ENCODE peak calls at places on chromosome 17, in ten cellular contexts. B is GM20000, U is A549, C is AG09309, D is neural crest cell, X is stomach, G is BE2C, Y is transverse colon, V is endothelial cell of umbilical vein, O is psoas muscle. M is an unnamed sample.

GRCh38 chr17:16512011-16512410 is 20.0 kb upstream of the LRRC75A start:
- DNase-seq in B (no peak), U (no peak), C (no peak), D (no peak), X (no peak), G (no peak), Y (no peak), V (no peak), O (no peak), M (no peak)

GRCh38 chr17:58092101-58092796 is 9.0 kb downstream of the DYNLL2 start:
- DNase-seq in B (no peak), U (no peak), C (no peak), D (no peak), X (no peak), G (no peak), Y (no peak), V (no peak), O (no peak), M (peak; percentile 2)

GRCh38 chr17:74924250-74924948 is at the start of gene OTOP2:
- DNase-seq in B (no peak), U (no peak), C (no peak), D (no peak), X (no peak), G (no peak), Y (peak; percentile 25), V (no peak), O (no peak), M (no peak)

GRCh38 chr17:7932949-7933348 is 943 bp downstream of the CNTROB start:
- DNase-seq in B (no peak), U (peak; percentile 90), C (no peak), D (peak; percentile 30), X (peak; percentile 45), G (peak; percentile 25), Y (peak; percentile 57), V (peak; percentile 52), O (peak; percentile 31), M (peak; percentile 51)

GRCh38 chr17:3770471-3770870 is 30.5 kb downstream of the ITGAE start:
- DNase-seq in B (peak; percentile 55), U (no peak), C (no peak), D (no peak), X (no peak), G (no peak), Y (peak; percentile 46), V (no peak), O (no peak), M (peak; percentile 52)

GRCh38 chr17:78781339-78782304 is at the start of gene CYTH1:
- DNase-seq in B (peak; percentile 28), U (no peak), C (no peak), D (peak; percentile 46), X (peak; percentile 45), G (peak; percentile 61), Y (peak; percentile 59), V (peak; percentile 41), O (peak; percentile 60), M (no peak)

GRCh38 chr17:6505425-6506142 is 50.8 kb downstream of the PITPNM3 start:
- DNase-seq in B (no peak), U (no peak), C (no peak), D (no peak), X (no peak), G (no peak), Y (no peak), V (peak; percentile 56), O (no peak), M (no peak)

GRCh38 chr17:76612977-76613851 is 27.6 kb upstream of the ST6GALNAC2 start:
- DNase-seq in B (no peak), U (no peak), C (no peak), D (peak; percentile 33), X (no peak), G (no peak), Y (no peak), V (no peak), O (no peak), M (no peak)

GRCh38 chr17:20225162-20226115 is 216.3 kb downstream of the SPECC1 start:
- DNase-seq in B (no peak), U (no peak), C (no peak), D (no peak), X (no peak), G (no peak), Y (no peak), V (no peak), O (no peak), M (no peak)
- TF ChIP-seq CTCF in B (no peak), U (peak; percentile 45), C (peak; percentile 33), D (no peak), X (no peak), G (no peak), Y (no peak), V (no peak), O (no peak), M (no peak)

DNA sequence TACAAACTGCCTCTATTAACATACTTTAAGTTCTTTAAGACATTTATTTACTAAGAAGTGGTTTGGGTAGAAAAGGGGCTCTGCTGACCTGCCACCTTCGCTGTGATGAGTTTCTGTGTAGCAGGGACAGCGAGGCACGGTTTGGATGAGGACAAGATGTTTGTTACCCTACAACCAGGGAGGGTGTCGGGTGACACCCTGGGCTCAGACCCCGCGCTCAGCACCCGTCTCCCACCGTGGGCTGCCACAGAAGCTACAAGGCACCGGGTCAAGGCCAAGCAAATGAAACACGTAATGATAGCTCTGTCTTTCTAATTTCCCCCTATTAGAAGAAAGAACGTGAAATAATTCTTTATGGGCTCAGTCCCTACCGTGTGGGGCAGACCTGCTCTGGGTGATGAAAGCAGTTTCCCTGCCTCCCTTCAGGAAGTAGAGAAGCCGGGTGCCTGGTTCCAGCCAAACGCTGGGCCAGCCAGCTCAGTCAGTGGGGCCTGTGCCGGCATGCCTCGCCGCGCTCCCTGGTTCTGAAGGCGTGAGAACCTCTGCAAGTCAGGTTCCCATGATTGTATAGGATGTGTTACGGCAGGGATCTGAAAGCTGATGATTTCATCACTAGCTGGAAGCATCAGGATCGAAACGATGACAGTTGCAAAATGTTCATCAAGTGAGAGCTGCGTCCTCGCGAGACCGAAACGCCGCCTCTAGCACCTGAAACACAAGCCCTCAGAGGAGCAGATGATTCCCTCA is 3.9 kb downstream of the ZNF750 start:
- DNase-seq in B (no peak), U (no peak), C (no peak), D (no peak), X (no peak), G (no peak), Y (no peak), V (no peak), O (no peak), M (no peak)
- TF ChIP-seq CTCF in B (no peak), U (no peak), C (no peak), D (no peak), X (no peak), G (no peak), Y (no peak), V (no peak), O (no peak), M (no peak)

GRCh38 chr17:71035226-71035625 is 865.9 kb downstream of the KCNJ2 start:
- DNase-seq in B (no peak), U (no peak), C (no peak), D (no peak), X (no peak), G (no peak), Y (no peak), V (no peak), O (no peak), M (no peak)
- TF ChIP-seq CTCF in B (no peak), U (no peak), C (no peak), D (no peak), X (no peak), G (no peak), Y (no peak), V (no peak), O (no peak), M (no peak)

DNA sequence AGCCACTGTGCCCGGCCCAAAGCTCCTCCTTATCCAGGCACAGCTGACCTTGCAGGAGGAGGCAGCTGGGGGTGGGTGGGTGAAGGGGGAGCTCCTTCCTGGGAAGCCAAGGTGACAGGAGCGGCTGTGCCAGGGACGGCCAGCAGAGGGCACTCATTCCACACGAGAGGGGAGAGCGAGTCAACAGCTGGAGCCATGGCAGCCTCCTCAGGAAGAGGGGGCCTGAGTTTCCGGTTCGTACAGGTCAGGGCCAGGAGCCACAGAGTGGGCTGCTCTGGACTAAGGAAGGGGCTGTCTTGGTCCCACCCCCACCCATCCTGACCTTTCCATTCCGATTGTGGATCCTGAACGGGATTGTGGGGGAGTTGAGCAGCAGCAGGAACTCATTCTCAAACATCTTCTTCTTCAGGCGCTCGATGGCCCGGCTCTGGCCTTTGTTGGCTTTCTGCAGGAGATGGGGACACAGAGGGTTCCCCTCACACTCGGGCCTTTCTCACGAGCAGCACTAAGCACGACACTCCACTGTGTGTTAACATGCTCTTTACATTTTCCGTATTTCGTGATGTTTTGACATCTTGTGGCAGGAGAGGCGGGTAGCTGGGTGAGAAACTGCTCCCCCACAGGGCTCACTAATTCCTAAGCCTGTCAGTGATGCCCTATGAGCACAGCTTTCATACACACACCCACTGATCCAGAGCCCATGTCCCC is 61.6 kb downstream of the TIMM22 start:
- DNase-seq in B (no peak), U (peak; percentile 73), C (no peak), D (peak; percentile 41), X (peak; percentile 71), G (peak; percentile 49), Y (peak; percentile 65), V (peak; percentile 65), O (peak; percentile 61), M (peak; percentile 42)
- TF ChIP-seq CTCF in B (peak; percentile 31), U (peak; percentile 88), C (peak; percentile 45), D (peak; percentile 57), X (no peak), G (peak; percentile 34), Y (peak; percentile 34), V (peak; percentile 24), O (peak; percentile 45), M (peak; percentile 36)

DNA sequence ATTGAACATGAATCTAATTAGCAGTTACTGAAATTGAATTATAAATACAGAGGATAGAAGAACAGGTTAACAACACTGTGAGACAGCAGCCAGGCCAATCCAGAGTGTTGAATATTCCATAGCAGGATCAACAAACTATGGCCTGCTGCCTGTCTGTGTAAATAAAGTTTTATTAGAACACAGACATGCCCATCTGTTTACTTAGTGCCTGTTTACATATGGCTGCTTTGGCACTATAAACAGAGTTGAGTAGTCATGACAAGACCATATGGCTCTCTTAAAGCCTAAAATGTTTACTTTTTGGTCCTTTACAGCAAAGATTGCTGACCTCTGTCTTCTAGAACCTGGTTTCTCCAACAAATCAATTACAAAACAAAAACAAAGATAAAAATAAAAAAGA is 115.4 kb upstream of the CDC42EP4 start:
- DNase-seq in B (no peak), U (no peak), C (no peak), D (no peak), X (no peak), G (no peak), Y (no peak), V (no peak), O (no peak), M (no peak)
- TF ChIP-seq CTCF in B (no peak), U (no peak), C (no peak), D (no peak), X (no peak), G (no peak), Y (no peak), V (no peak), O (no peak), M (no peak)

DNA sequence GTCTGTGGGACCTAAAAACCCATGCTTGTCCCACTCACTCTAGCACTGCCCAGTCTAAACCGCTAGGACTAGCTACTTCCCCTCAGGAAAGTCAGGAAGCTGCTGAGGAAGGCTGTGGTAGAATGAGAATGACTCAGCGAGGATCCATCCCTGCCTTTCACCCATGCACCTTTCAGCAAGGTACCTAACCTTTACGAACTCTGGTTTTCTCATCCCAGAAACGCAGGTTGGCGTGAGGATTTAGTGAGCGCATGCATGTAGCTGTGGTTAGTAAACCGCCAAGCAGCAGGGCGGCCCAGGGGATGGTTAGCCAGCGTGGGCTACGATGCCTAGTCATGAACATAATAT is 26.3 kb upstream of the RFFL start:
- DNase-seq in B (peak; percentile 22), U (peak; percentile 61), C (no peak), D (no peak), X (no peak), G (peak; percentile 22), Y (peak; percentile 17), V (peak; percentile 54), O (no peak), M (no peak)
- TF ChIP-seq CTCF in B (no peak), U (no peak), C (peak; percentile 9), D (no peak), X (no peak), G (no peak), Y (no peak), V (no peak), O (no peak), M (no peak)

M was measured in GM10248.